ENCODE peak calls at places on chromosomes 7 and 10, in eight cellular contexts. C is upper lobe of right lung, K is psoas muscle, W is thoracic aorta, V is astrocyte of the spinal cord, G is heart left ventricle, B is OCI-LY7, J is lower leg skin. T is an unnamed sample.

GRCh38 chr10:86319626-86320025 is 47.0 kb downstream of the GRID1 start:
- DNase-seq in W (no peak), V (no peak), C (peak), J (no peak), K (no peak), G (no peak), B (no peak), T (no peak)

GRCh38 chr7:16067695-16068094 is 353.6 kb downstream of the CRPPA start:
- DNase-seq in J (no peak), K (no peak), V (no peak), G (no peak), C (no peak), B (no peak), W (no peak), T (no peak)

GRCh38 chr10:132929953-132930640 is 12.3 kb downstream of the CFAP46 start:
- DNase-seq in W (no peak), B (no peak), V (no peak), G (no peak), C (peak), J (no peak), K (no peak), T (no peak)

GRCh38 chr10:126088144-126088543 is 191.8 kb downstream of the FANK1 start:
- DNase-seq in K (no peak), W (no peak), V (peak), J (no peak), B (no peak), G (peak), C (no peak), T (no peak)

GRCh38 chr10:104707602-104708160 is 66.6 kb downstream of the SORCS3 start:
- DNase-seq in J (no peak), C (no peak), W (no peak), B (no peak), V (no peak), G (no peak), K (no peak), T (no peak)

GRCh38 chr10:23535381-23535780 is 96.5 kb downstream of the OTUD1 start:
- DNase-seq in K (no peak), C (no peak), V (no peak), B (no peak), G (no peak), J (no peak), W (no peak), T (no peak)

GRCh38 chr7:11760372-11760771 is 71.6 kb downstream of the THSD7A start:
- DNase-seq in W (no peak), B (no peak), C (no peak), G (no peak), J (no peak), K (no peak), V (no peak), T (no peak)

GRCh38 chr7:27091125-27091524 is 4.7 kb downstream of the HOXA1 start:
- DNase-seq in J (no peak), G (no peak), C (no peak), K (no peak), B (no peak), W (no peak), V (no peak), T (no peak)

GRCh38 chr7:4815609-4816418 is 40.4 kb downstream of the AP5Z1 start:
- DNase-seq in W (no peak), C (no peak), K (no peak), J (no peak), G (no peak), V (no peak), B (no peak), T (no peak)

GRCh38 chr10:106175760-106176377 is 988.6 kb downstream of the SORCS1 start:
- DNase-seq in W (no peak), C (no peak), B (peak), G (no peak), J (no peak), K (no peak), V (peak), T (no peak)

GRCh38 chr7:44393238-44394111 is 68.1 kb upstream of the CAMK2B start:
- DNase-seq in W (no peak), B (no peak), V (no peak), C (no peak), J (no peak), G (no peak), K (no peak), T (no peak)

GRCh38 chr10:130190737-130191115 is 54.5 kb downstream of the GLRX3 start:
- DNase-seq in G (no peak), W (no peak), J (no peak), K (no peak), B (no peak), V (no peak), C (no peak), T (no peak)

GRCh38 chr7:80721880-80722595 is 83.6 kb downstream of the CD36 start:
- DNase-seq in G (no peak), V (peak), J (peak), C (peak), K (no peak), B (no peak), W (no peak), T (peak)

GRCh38 chr7:44634839-44635591 is 28.6 kb downstream of the OGDH start:
- DNase-seq in W (no peak), C (peak), B (no peak), K (no peak), V (no peak), G (peak), J (no peak), T (no peak)

GRCh38 chr7:100577507-100577906 is 3.8 kb upstream of the SAP25 start:
- DNase-seq in J (no peak), B (no peak), V (no peak), G (peak), K (no peak), W (no peak), C (peak), T (no peak)

GRCh38 chr10:517872-518475 is 171.5 kb downstream of the DIP2C start:
- DNase-seq in K (peak), W (no peak), J (no peak), B (no peak), G (no peak), C (peak), V (no peak), T (no peak)

GRCh38 chr7:87004956-87005355 is 54.5 kb downstream of the ELAPOR2 start:
- DNase-seq in C (no peak), V (no peak), J (no peak), K (no peak), G (no peak), B (no peak), W (no peak), T (no peak)

GRCh38 chr7:64562246-64562620 is 638 bp downstream of the ZNF680 start:
- DNase-seq in G (no peak), W (no peak), V (no peak), B (peak), K (no peak), J (no peak), C (no peak), T (no peak)

GRCh38 chr7:64557601-64558322 is 5.1 kb downstream of the ZNF680 start:
- DNase-seq in C (no peak), J (no peak), K (no peak), G (no peak), V (no peak), B (peak), W (no peak), T (no peak)

GRCh38 chr7:64558323-64558705 is 4.6 kb downstream of the ZNF680 start:
- DNase-seq in C (no peak), G (no peak), K (no peak), B (peak), V (no peak), J (no peak), W (no peak), T (no peak)

GRCh38 chr7:64559206-64559605 is 3.7 kb downstream of the ZNF680 start:
- DNase-seq in C (no peak), B (no peak), W (no peak), K (peak), G (no peak), J (no peak), V (peak), T (no peak)

GRCh38 chr7:64558781-64559180 is 4.1 kb downstream of the ZNF680 start:
- DNase-seq in V (no peak), G (no peak), W (no peak), J (no peak), C (no peak), B (no peak), K (no peak), T (no peak)
- H3K4me3 ChIP-seq in V (no peak), G (peak), W (peak), J (no peak), C (no peak), B (peak), K (peak), T (no peak)

GRCh38 chr10:103395754-103396066 is 565 bp downstream of the ATP5MK start:
- DNase-seq in V (peak), C (no peak), B (peak), W (no peak), J (no peak), G (no peak), K (no peak), T (no peak)

GRCh38 chr10:103396789-103397087 is 312 bp downstream of the PDCD11 start:
- DNase-seq in J (no peak), W (no peak), G (no peak), V (no peak), C (no peak), K (no peak), B (no peak), T (no peak)

GRCh38 chr10:103396067-103396788 is at the start of the genes ATP5MK and PDCD11:
- DNase-seq in C (peak), K (peak), G (peak), W (peak), B (peak), V (peak), J (peak), T (peak)

GRCh38 chr10:103394180-103394579 is 2.1 kb downstream of the ATP5MK start:
- DNase-seq in B (no peak), C (peak), K (no peak), W (no peak), V (no peak), J (no peak), G (no peak), T (no peak)

GRCh38 chr10:103397191-103397825 is 882 bp downstream of the PDCD11 start:
- DNase-seq in K (no peak), W (no peak), J (no peak), G (no peak), C (no peak), B (peak), V (no peak), T (no peak)
- H3K4me3 ChIP-seq in K (peak), W (peak), J (peak), G (peak), C (peak), B (peak), V (peak), T (peak)

GRCh38 chr7:151824285-151824950 is 52.5 kb downstream of the PRKAG2 start:
- DNase-seq in K (no peak), G (no peak), V (no peak), J (no peak), W (no peak), C (no peak), B (no peak), T (no peak)
- H3K4me3 ChIP-seq in K (peak), G (peak), V (no peak), J (no peak), W (no peak), C (no peak), B (no peak), T (no peak)

DNA sequence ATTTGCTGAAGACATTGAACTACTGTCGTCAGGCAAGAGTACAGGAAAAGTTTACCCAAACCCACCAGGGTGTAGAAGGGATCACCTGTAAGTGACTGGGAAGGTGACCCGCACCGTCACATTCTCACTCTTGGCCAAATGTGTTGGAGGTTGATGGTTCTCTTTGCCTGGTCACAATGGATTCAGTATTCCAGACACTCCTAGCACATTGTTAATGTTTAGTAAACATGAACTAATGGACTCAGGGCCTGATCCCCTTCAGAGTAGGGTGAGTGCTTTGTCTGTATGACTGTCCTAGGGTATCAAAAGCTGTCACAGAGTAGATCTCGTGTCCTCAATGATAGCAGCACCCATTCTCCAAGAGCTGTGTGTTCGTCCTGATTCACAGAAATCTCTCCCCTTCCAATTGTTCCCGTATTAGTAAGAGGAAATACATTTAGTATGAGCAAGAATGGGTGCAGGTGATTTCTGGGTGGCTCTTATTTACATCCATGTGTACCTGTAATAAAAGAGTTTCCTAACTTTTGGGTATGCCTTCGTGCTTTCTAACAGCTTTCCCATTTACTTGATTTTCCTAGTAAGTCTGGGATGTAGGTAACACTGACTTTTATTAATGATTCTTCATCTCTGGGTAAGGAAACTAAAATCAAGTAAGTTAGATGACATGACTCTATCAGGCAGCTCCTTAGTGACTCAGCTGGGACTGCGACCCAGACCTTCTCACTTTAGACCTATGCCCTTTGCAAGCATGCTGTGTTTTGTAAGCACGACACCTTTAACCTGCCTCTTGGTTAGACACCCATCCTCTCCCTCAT is 4.7 kb downstream of the EEPD1 start:
- DNase-seq in K (no peak), B (no peak), C (no peak), V (no peak), G (no peak), W (no peak), J (no peak), T (no peak)
- H3K4me3 ChIP-seq in K (peak), B (no peak), C (no peak), V (no peak), G (no peak), W (no peak), J (no peak), T (no peak)

DNA sequence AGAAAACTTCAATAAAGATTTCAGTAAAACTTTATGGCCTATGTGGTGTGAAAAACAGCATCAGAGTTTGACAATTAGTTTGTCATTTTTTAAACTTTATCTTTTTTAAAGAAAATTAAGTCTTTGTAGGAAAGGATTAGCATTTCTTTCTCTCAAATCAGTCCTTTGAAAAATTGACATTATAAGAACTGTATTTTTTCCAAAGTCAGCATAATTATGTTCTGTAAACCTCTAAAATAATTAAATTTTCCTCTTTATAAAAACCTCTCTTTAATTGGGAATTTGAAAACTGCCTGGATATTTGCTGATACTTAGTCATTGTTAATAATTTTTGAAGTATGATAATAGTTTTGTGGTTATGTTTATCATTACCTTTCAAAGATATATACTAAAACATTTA is 226.7 kb upstream of the KAT6B start:
- DNase-seq in W (no peak), K (no peak), G (no peak), J (no peak), B (no peak), C (no peak), V (no peak), T (no peak)
- H3K4me3 ChIP-seq in W (peak), K (no peak), G (no peak), J (no peak), B (no peak), C (no peak), V (no peak), T (no peak)

DNA sequence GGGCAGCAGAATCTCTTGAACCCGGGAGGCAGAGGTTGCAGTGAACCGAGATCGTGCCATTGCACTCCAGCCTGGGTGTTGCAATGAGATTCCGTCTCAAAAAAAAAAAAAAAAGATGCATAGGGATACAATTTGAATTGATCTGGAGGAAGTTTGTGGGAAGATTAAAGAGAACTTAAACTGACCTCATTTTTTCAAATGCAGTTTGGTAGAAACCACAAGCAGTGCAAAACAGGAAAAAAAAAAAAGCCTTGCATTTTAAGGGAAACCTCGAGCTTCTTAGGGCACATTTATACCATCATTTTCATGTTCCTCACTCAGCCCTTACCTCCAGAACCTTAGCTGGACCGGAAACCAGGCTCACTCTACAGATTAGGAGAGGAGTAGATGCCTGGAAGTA is 2.8 kb downstream of the KCTD7 start:
- DNase-seq in K (no peak), J (no peak), G (no peak), V (no peak), B (peak), C (no peak), W (no peak), T (no peak)
- H3K4me3 ChIP-seq in K (no peak), J (no peak), G (no peak), V (no peak), B (peak), C (peak), W (no peak), T (no peak)

GRCh38 chr10:127989481-127989964 is 82.6 kb downstream of the PTPRE start:
- DNase-seq in J (no peak), B (no peak), C (no peak), W (no peak), G (no peak), K (no peak), V (no peak), T (no peak)
- H3K4me3 ChIP-seq in J (no peak), B (no peak), C (no peak), W (no peak), G (no peak), K (no peak), V (no peak), T (no peak)